ENCODE peak calls at places on chromosomes 13 and 19, in six cellular contexts. U, X, F, V, Y and J are unnamed samples.
A peak's percentile ranks its signal among the peaks of the same experiment; 100 is the strongest.

GRCh38 chr13:105202384-105202783 is 1333.1 kb downstream of the EFNB2 start:
- DNase-seq in U (peak; percentile 61), X (peak; percentile 10), F (no peak), V (no peak), Y (no peak), J (peak; percentile 40)

GRCh38 chr19:16200038-16200775 is 2.5 kb downstream of the AP1M1 start:
- DNase-seq in U (no peak), X (peak; percentile 35), F (no peak), V (no peak), Y (no peak), J (no peak)

GRCh38 chr13:29991343-29991742 is 140.9 kb upstream of the UBL3 start:
- DNase-seq in U (peak; percentile 92), X (no peak), F (no peak), V (peak; percentile 40), Y (no peak), J (peak; percentile 83)

GRCh38 chr13:76636881-76637280 is 249.3 kb downstream of the KCTD12 start:
- DNase-seq in U (no peak), X (no peak), F (no peak), V (no peak), Y (no peak), J (no peak)

GRCh38 chr13:72884111-72884510 is 102.2 kb downstream of the PIBF1 start:
- DNase-seq in U (no peak), X (no peak), F (no peak), V (no peak), Y (no peak), J (no peak)

GRCh38 chr13:77448689-77449088 is 86.8 kb upstream of the SCEL start:
- DNase-seq in U (no peak), X (peak; percentile 23), F (no peak), V (no peak), Y (no peak), J (no peak)

GRCh38 chr19:14369399-14370168 is 11.7 kb upstream of the ADGRE5 start:
- DNase-seq in U (peak; percentile 25), X (no peak), F (no peak), V (no peak), Y (no peak), J (no peak)

GRCh38 chr19:14333101-14333871 is 48.0 kb upstream of the ADGRE5 start:
- DNase-seq in U (peak; percentile 6), X (peak; percentile 94), F (peak; percentile 19), V (peak; percentile 73), Y (no peak), J (no peak)

GRCh38 chr13:113209336-113209879 is at the start of gene CUL4A:
- DNase-seq in U (peak; percentile 70), X (peak; percentile 95), F (peak; percentile 88), V (peak; percentile 72), Y (peak; percentile 61), J (no peak)

GRCh38 chr13:40764587-40765403 is 6.2 kb downstream of the MRPS31 start:
- DNase-seq in U (peak; percentile 74), X (no peak), F (no peak), V (no peak), Y (no peak), J (no peak)

GRCh38 chr13:46185634-46186033 is 3.7 kb upstream of the LCP1 start:
- DNase-seq in U (no peak), X (no peak), F (no peak), V (no peak), Y (no peak), J (no peak)

GRCh38 chr19:50198431-50199253 is 4.8 kb upstream of the MYH14 start:
- DNase-seq in U (no peak), X (no peak), F (peak; percentile 25), V (no peak), Y (no peak), J (no peak)

GRCh38 chr13:30798776-30799625 is 63.7 kb downstream of the ALOX5AP start:
- DNase-seq in U (peak; percentile 66), X (no peak), F (no peak), V (no peak), Y (no peak), J (no peak)

GRCh38 chr13:93200626-93201025 is 26.0 kb upstream of the GPC6 start:
- DNase-seq in U (no peak), X (no peak), F (no peak), V (no peak), Y (no peak), J (no peak)

GRCh38 chr13:111940892-111941291 is 126.1 kb upstream of the SOX1 start:
- DNase-seq in U (no peak), X (no peak), F (no peak), V (no peak), Y (no peak), J (no peak)

GRCh38 chr19:43474487-43474886 is 9.1 kb upstream of the LYPD3 start:
- DNase-seq in U (no peak), X (no peak), F (no peak), V (no peak), Y (no peak), J (no peak)

DNA sequence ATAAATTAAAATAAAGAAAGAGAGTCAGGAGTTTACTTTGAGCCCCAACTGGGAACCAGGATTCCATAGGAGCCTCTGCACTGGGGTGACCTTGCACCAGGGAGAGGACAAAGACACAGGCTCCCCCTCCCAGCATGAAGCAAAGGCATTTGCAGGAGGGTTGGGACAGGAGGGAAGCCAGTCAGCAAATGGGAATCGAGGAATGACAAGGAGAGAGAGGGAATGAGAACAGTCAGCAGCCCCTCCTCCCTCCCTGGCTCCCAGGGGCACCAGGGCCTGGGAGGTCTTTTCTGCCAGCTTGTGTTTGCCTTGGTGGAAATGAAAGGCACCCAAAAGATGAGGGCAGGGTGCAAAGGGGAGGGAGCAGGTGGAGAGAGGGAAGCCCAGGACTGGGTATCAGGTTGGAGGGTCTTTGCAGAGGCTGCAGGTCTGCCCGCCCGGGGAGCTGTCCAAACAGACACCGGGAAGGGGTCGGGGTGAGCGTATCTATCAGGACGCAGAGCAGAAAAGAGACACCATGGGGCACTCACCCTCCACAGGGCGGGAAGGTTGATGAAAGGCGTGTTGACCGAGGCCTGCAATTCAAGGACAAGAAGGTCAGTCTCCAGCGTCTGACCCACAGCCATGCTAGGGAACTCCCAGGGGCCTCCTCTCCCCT is 3.8 kb downstream of the SBSN start:
- DNase-seq in U (no peak), X (peak; percentile 84), F (no peak), V (no peak), Y (no peak), J (no peak)
- H3K4me3 ChIP-seq in U (no peak overlapping the region), X (peak overlapping the region; percentile 19), F (no peak overlapping the region), V (no peak overlapping the region), Y (no peak overlapping the region), J (no peak overlapping the region)

GRCh38 chr19:1169921-1170885 is 3.9 kb downstream of the SBNO2 start:
- DNase-seq in U (peak; percentile 29), X (no peak), F (no peak), V (peak; percentile 79), Y (no peak), J (peak; percentile 56)

GRCh38 chr19:1172353-1173159 is 1.5 kb downstream of the SBNO2 start:
- DNase-seq in U (peak; percentile 41), X (peak; percentile 83), F (no peak), V (peak; percentile 58), Y (no peak), J (no peak)

GRCh38 chr19:1170938-1171754 is 2.9 kb downstream of the SBNO2 start:
- DNase-seq in U (no peak), X (no peak), F (no peak), V (no peak), Y (no peak), J (no peak)

GRCh38 chr19:1173160-1173844 is 766 bp downstream of the SBNO2 start:
- DNase-seq in U (no peak), X (peak; percentile 82), F (no peak), V (no peak), Y (peak; percentile 19), J (no peak)

GRCh38 chr19:1171755-1172352 is 2.2 kb downstream of the SBNO2 start:
- DNase-seq in U (no peak), X (no peak), F (no peak), V (no peak), Y (no peak), J (no peak)
- H3K4me3 ChIP-seq in U (peak overlapping the region; percentile 68), X (peak overlapping the region; percentile 4), F (peak overlapping the region; percentile 94), V (peak overlapping the region; percentile 78), Y (no peak overlapping the region), J (peak overlapping the region; percentile 87)

DNA sequence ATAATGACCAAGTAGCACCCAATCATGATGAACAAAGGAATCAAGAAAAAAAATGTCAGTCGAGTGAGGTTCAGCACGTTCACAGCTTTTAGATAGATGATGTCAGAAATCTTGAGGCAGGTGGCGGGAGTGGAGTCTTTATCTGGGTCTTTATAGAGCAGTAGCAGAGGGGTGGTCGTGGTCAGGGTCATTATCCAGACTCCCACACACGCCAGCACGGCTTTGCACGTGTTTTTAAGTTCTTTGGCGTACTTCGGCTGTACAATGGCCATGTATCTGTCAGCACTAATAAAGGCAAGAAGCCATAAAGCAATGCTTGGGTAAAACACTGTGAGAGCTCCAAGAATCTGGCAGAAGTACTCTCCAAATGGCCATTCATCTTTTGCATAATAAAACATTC is 2.9 kb downstream of the GPR18 start:
- DNase-seq in U (no peak), X (no peak), F (no peak), V (no peak), Y (no peak), J (no peak)
- H3K4me3 ChIP-seq in U (no peak overlapping the region), X (no peak overlapping the region), F (no peak overlapping the region), V (no peak overlapping the region), Y (peak overlapping the region; percentile 76), J (no peak overlapping the region)

GRCh38 chr19:41939861-41940442 is 11.7 kb upstream of the ERFL start:
- DNase-seq in U (no peak), X (peak; percentile 89), F (no peak), V (no peak), Y (peak; percentile 79), J (no peak)

GRCh38 chr19:41941410-41942202 is 13.4 kb upstream of the ERFL start:
- DNase-seq in U (no peak), X (no peak), F (no peak), V (no peak), Y (no peak), J (no peak)

GRCh38 chr19:41937525-41937924 is 9.3 kb upstream of the ERFL start:
- DNase-seq in U (no peak), X (peak; percentile 67), F (no peak), V (no peak), Y (peak; percentile 58), J (no peak)

GRCh38 chr19:41937976-41938375 is 9.7 kb upstream of the ERFL start:
- DNase-seq in U (no peak), X (peak; percentile 82), F (no peak), V (no peak), Y (no peak), J (no peak)

DNA sequence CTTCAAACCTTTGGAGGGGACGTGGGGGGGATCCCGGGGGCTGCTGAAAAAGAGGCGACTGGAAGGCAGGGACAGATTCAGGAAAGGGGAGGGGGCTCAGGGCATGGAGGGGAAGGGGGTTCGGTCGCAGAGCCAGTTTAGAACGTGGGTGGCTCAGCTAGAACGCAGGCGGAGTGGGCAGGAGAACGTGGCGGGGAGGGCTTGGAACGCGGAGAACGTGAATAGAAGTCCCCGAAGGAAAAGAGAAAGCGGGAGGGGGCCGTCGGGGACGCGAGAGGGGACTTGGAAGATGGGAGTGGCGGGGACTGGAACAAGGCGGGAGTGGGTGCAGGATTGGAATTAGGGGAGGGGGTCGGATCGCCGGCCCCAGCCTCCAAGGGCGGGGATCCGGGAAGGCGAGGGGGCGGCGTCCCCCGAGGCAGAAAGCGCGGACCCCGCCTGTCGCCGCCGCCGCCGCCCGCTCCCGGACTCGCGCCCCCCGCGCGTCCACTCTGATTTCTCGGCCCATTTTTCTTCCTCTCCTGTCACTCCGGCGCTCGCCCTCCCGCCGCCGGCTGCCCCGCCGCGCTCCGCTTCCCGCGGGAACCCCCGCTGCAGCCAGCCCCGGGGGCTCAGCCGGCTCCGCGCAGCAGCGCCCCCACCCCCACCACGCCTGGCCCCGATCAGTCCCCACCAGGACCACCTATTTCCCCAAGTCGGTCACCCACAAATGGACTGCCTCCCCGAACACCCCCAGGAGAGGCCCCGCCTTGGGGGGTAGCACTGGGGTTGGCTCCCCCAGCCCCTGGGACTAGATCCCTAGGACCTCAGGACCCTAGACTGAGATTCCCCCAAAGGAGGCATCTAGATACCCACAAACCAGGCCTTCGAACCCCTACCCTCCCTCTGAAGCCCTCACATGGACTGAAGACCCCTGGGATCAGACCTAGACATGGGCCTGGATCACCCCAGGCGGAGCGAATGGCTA is 12.5 kb upstream of the ERFL start:
- DNase-seq in U (no peak), X (peak; percentile 83), F (no peak), V (no peak), Y (no peak), J (no peak)
- H3K4me3 ChIP-seq in U (peak overlapping the region; percentile 49), X (peak overlapping the region; percentile 55), F (peak overlapping the region; percentile 67), V (no peak overlapping the region), Y (peak overlapping the region; percentile 71), J (peak overlapping the region; percentile 38)